ENCODE peak calls at places on chromosomes 2 and 18, in seven cellular contexts. One of them, this sample, is unnamed. For H3K4me1, the result is how much of the 10 kb centered on the place peaks cover.

GRCh38 chr18:63882333-63883141 is 5.0 kb upstream of the SERPINB2 start:
- DNase-seq in adrenal gland: no peak
- DNase-seq in naive thymus-derived CD4-positive, alpha-beta T cell: no peak
- DNase-seq in body of pancreas: peak
- DNase-seq in CD8-positive, alpha-beta memory T cell: no peak
- DNase-seq in effector memory CD4-positive, alpha-beta T cell: no peak
- DNase-seq in Peyer's patch: no peak
- DNase-seq in this sample: no peak

GRCh38 chr2:40256649-40257048 is 195.2 kb downstream of the SLC8A1 start:
- DNase-seq in body of pancreas: no peak
- DNase-seq in naive thymus-derived CD4-positive, alpha-beta T cell: no peak
- DNase-seq in adrenal gland: no peak
- DNase-seq in effector memory CD4-positive, alpha-beta T cell: no peak
- DNase-seq in Peyer's patch: no peak
- DNase-seq in CD8-positive, alpha-beta memory T cell: no peak
- DNase-seq in this sample: no peak

GRCh38 chr2:66305714-66306113 is 129.2 kb upstream of the MEIS1 start:
- DNase-seq in adrenal gland: peak
- DNase-seq in CD8-positive, alpha-beta memory T cell: no peak
- DNase-seq in naive thymus-derived CD4-positive, alpha-beta T cell: no peak
- DNase-seq in body of pancreas: peak
- DNase-seq in effector memory CD4-positive, alpha-beta T cell: no peak
- DNase-seq in Peyer's patch: no peak
- DNase-seq in this sample: no peak

GRCh38 chr18:596288-596881 is 403 bp upstream of the CLUL1 start:
- DNase-seq in CD8-positive, alpha-beta memory T cell: no peak
- DNase-seq in effector memory CD4-positive, alpha-beta T cell: no peak
- DNase-seq in Peyer's patch: peak
- DNase-seq in naive thymus-derived CD4-positive, alpha-beta T cell: no peak
- DNase-seq in adrenal gland: no peak
- DNase-seq in body of pancreas: peak
- DNase-seq in this sample: no peak

GRCh38 chr2:112182581-112183034 is 44.4 kb downstream of the FBLN7 start:
- DNase-seq in CD8-positive, alpha-beta memory T cell: no peak
- DNase-seq in naive thymus-derived CD4-positive, alpha-beta T cell: peak
- DNase-seq in adrenal gland: no peak
- DNase-seq in effector memory CD4-positive, alpha-beta T cell: no peak
- DNase-seq in body of pancreas: no peak
- DNase-seq in Peyer's patch: no peak
- DNase-seq in this sample: peak

GRCh38 chr2:36173760-36174362 is 181.7 kb upstream of the CRIM1 start:
- DNase-seq in adrenal gland: no peak
- DNase-seq in Peyer's patch: no peak
- DNase-seq in naive thymus-derived CD4-positive, alpha-beta T cell: no peak
- DNase-seq in CD8-positive, alpha-beta memory T cell: no peak
- DNase-seq in body of pancreas: no peak
- DNase-seq in effector memory CD4-positive, alpha-beta T cell: no peak
- DNase-seq in this sample: no peak

GRCh38 chr18:79429381-79429780 is 33.7 kb downstream of the NFATC1 start:
- DNase-seq in naive thymus-derived CD4-positive, alpha-beta T cell: no peak
- DNase-seq in CD8-positive, alpha-beta memory T cell: no peak
- DNase-seq in body of pancreas: no peak
- DNase-seq in Peyer's patch: no peak
- DNase-seq in effector memory CD4-positive, alpha-beta T cell: no peak
- DNase-seq in adrenal gland: no peak
- DNase-seq in this sample: no peak

GRCh38 chr2:109066917-109067828 is 61.8 kb upstream of the SH3RF3 start:
- DNase-seq in CD8-positive, alpha-beta memory T cell: no peak
- DNase-seq in naive thymus-derived CD4-positive, alpha-beta T cell: no peak
- DNase-seq in body of pancreas: no peak
- DNase-seq in adrenal gland: no peak
- DNase-seq in Peyer's patch: peak
- DNase-seq in effector memory CD4-positive, alpha-beta T cell: no peak
- DNase-seq in this sample: no peak

GRCh38 chr18:2687390-2688001 is 32.0 kb downstream of the SMCHD1 start:
- DNase-seq in body of pancreas: no peak
- DNase-seq in effector memory CD4-positive, alpha-beta T cell: no peak
- DNase-seq in CD8-positive, alpha-beta memory T cell: no peak
- DNase-seq in naive thymus-derived CD4-positive, alpha-beta T cell: no peak
- DNase-seq in Peyer's patch: no peak
- DNase-seq in adrenal gland: no peak
- DNase-seq in this sample: no peak

GRCh38 chr2:9769171-9770005 is 73.9 kb upstream of the TAF1B start:
- DNase-seq in body of pancreas: peak
- DNase-seq in naive thymus-derived CD4-positive, alpha-beta T cell: no peak
- DNase-seq in Peyer's patch: no peak
- DNase-seq in effector memory CD4-positive, alpha-beta T cell: no peak
- DNase-seq in CD8-positive, alpha-beta memory T cell: no peak
- DNase-seq in adrenal gland: peak
- DNase-seq in this sample: no peak

GRCh38 chr18:59646946-59647307 is 50.3 kb downstream of the CCBE1 start:
- DNase-seq in CD8-positive, alpha-beta memory T cell: no peak
- DNase-seq in Peyer's patch: no peak
- DNase-seq in body of pancreas: no peak
- DNase-seq in naive thymus-derived CD4-positive, alpha-beta T cell: no peak
- DNase-seq in adrenal gland: no peak
- DNase-seq in effector memory CD4-positive, alpha-beta T cell: no peak
- DNase-seq in this sample: no peak

GRCh38 chr2:108074945-108075344 is 88.6 kb downstream of the SLC5A7 start:
- DNase-seq in CD8-positive, alpha-beta memory T cell: no peak
- DNase-seq in adrenal gland: no peak
- DNase-seq in Peyer's patch: no peak
- DNase-seq in naive thymus-derived CD4-positive, alpha-beta T cell: no peak
- DNase-seq in effector memory CD4-positive, alpha-beta T cell: no peak
- DNase-seq in body of pancreas: no peak
- DNase-seq in this sample: no peak

GRCh38 chr2:28274911-28275685 is 117.6 kb upstream of the FOSL2 start:
- DNase-seq in CD8-positive, alpha-beta memory T cell: no peak
- DNase-seq in naive thymus-derived CD4-positive, alpha-beta T cell: no peak
- DNase-seq in effector memory CD4-positive, alpha-beta T cell: no peak
- DNase-seq in body of pancreas: peak
- DNase-seq in Peyer's patch: peak
- DNase-seq in adrenal gland: no peak
- DNase-seq in this sample: no peak

GRCh38 chr18:45874501-45875184 is 49.2 kb downstream of the SIGLEC15 start:
- DNase-seq in naive thymus-derived CD4-positive, alpha-beta T cell: no peak
- DNase-seq in Peyer's patch: no peak
- DNase-seq in CD8-positive, alpha-beta memory T cell: peak
- DNase-seq in adrenal gland: no peak
- DNase-seq in effector memory CD4-positive, alpha-beta T cell: peak
- DNase-seq in body of pancreas: no peak
- DNase-seq in this sample: peak

GRCh38 chr2:219912530-219912929 is 285.1 kb downstream of the SLC4A3 start:
- DNase-seq in Peyer's patch: no peak
- DNase-seq in adrenal gland: no peak
- DNase-seq in CD8-positive, alpha-beta memory T cell: no peak
- DNase-seq in effector memory CD4-positive, alpha-beta T cell: no peak
- DNase-seq in body of pancreas: no peak
- DNase-seq in naive thymus-derived CD4-positive, alpha-beta T cell: no peak
- DNase-seq in this sample: no peak

GRCh38 chr2:162710282-162710891 is 128.2 kb downstream of the KCNH7 start:
- DNase-seq in CD8-positive, alpha-beta memory T cell: no peak
- DNase-seq in body of pancreas: peak
- DNase-seq in Peyer's patch: no peak
- DNase-seq in naive thymus-derived CD4-positive, alpha-beta T cell: no peak
- DNase-seq in effector memory CD4-positive, alpha-beta T cell: no peak
- DNase-seq in adrenal gland: no peak
- DNase-seq in this sample: no peak

GRCh38 chr18:48915621-48916425 is 34.9 kb downstream of the SMAD7 start:
- DNase-seq in naive thymus-derived CD4-positive, alpha-beta T cell: no peak
- DNase-seq in adrenal gland: no peak
- DNase-seq in effector memory CD4-positive, alpha-beta T cell: no peak
- DNase-seq in Peyer's patch: no peak
- DNase-seq in CD8-positive, alpha-beta memory T cell: no peak
- DNase-seq in body of pancreas: no peak
- DNase-seq in this sample: no peak

GRCh38 chr2:19282305-19282704 is 76.1 kb downstream of the OSR1 start:
- DNase-seq in CD8-positive, alpha-beta memory T cell: no peak
- DNase-seq in adrenal gland: no peak
- DNase-seq in naive thymus-derived CD4-positive, alpha-beta T cell: no peak
- DNase-seq in body of pancreas: no peak
- DNase-seq in Peyer's patch: no peak
- DNase-seq in effector memory CD4-positive, alpha-beta T cell: no peak
- DNase-seq in this sample: no peak

GRCh38 chr18:34506198-34506597 is 203.9 kb upstream of the DTNA start:
- DNase-seq in adrenal gland: no peak
- DNase-seq in naive thymus-derived CD4-positive, alpha-beta T cell: no peak
- DNase-seq in effector memory CD4-positive, alpha-beta T cell: no peak
- DNase-seq in CD8-positive, alpha-beta memory T cell: no peak
- DNase-seq in Peyer's patch: no peak
- DNase-seq in body of pancreas: no peak
- DNase-seq in this sample: no peak

GRCh38 chr18:72674710-72675109 is 130.6 kb upstream of the CBLN2 start:
- DNase-seq in CD8-positive, alpha-beta memory T cell: no peak
- DNase-seq in Peyer's patch: no peak
- DNase-seq in effector memory CD4-positive, alpha-beta T cell: no peak
- DNase-seq in body of pancreas: no peak
- DNase-seq in naive thymus-derived CD4-positive, alpha-beta T cell: no peak
- DNase-seq in adrenal gland: no peak
- DNase-seq in this sample: no peak

GRCh38 chr2:20468549-20469500 is 22.0 kb downstream of the RHOB start:
- DNase-seq in effector memory CD4-positive, alpha-beta T cell: no peak
- DNase-seq in CD8-positive, alpha-beta memory T cell: no peak
- DNase-seq in adrenal gland: peak
- DNase-seq in Peyer's patch: no peak
- DNase-seq in body of pancreas: no peak
- DNase-seq in naive thymus-derived CD4-positive, alpha-beta T cell: no peak
- DNase-seq in this sample: no peak

GRCh38 chr2:29117636-29118303 is 2.6 kb downstream of the CLIP4 start:
- DNase-seq in CD8-positive, alpha-beta memory T cell: no peak
- DNase-seq in effector memory CD4-positive, alpha-beta T cell: no peak
- DNase-seq in Peyer's patch: no peak
- DNase-seq in naive thymus-derived CD4-positive, alpha-beta T cell: no peak
- DNase-seq in adrenal gland: no peak
- DNase-seq in body of pancreas: no peak
- DNase-seq in this sample: no peak

GRCh38 chr18:48948112-48949050 is 2.4 kb downstream of the SMAD7 start:
- DNase-seq in body of pancreas: peak
- DNase-seq in naive thymus-derived CD4-positive, alpha-beta T cell: no peak
- DNase-seq in adrenal gland: peak
- DNase-seq in Peyer's patch: peak
- DNase-seq in effector memory CD4-positive, alpha-beta T cell: peak
- DNase-seq in CD8-positive, alpha-beta memory T cell: no peak
- DNase-seq in this sample: peak

GRCh38 chr2:43134571-43134889 is 91.9 kb downstream of the ZFP36L2 start:
- DNase-seq in adrenal gland: no peak
- DNase-seq in naive thymus-derived CD4-positive, alpha-beta T cell: no peak
- DNase-seq in body of pancreas: no peak
- DNase-seq in CD8-positive, alpha-beta memory T cell: no peak
- DNase-seq in effector memory CD4-positive, alpha-beta T cell: no peak
- DNase-seq in Peyer's patch: no peak
- DNase-seq in this sample: no peak
- H3K4me1 ChIP-seq in adrenal gland: under half
- H3K4me1 ChIP-seq in naive thymus-derived CD4-positive, alpha-beta T cell: half or more
- H3K4me1 ChIP-seq in body of pancreas: under half
- H3K4me1 ChIP-seq in CD8-positive, alpha-beta memory T cell: half or more
- H3K4me1 ChIP-seq in effector memory CD4-positive, alpha-beta T cell: half or more
- H3K4me1 ChIP-seq in Peyer's patch: under half
- H3K4me1 ChIP-seq in this sample: half or more

GRCh38 chr2:117980783-117981676 is 32.8 kb downstream of the CCDC93 start:
- DNase-seq in naive thymus-derived CD4-positive, alpha-beta T cell: no peak
- DNase-seq in effector memory CD4-positive, alpha-beta T cell: no peak
- DNase-seq in Peyer's patch: no peak
- DNase-seq in adrenal gland: no peak
- DNase-seq in body of pancreas: no peak
- DNase-seq in CD8-positive, alpha-beta memory T cell: no peak
- DNase-seq in this sample: no peak

GRCh38 chr2:117982376-117983033 is 31.4 kb downstream of the CCDC93 start:
- DNase-seq in CD8-positive, alpha-beta memory T cell: no peak
- DNase-seq in effector memory CD4-positive, alpha-beta T cell: no peak
- DNase-seq in Peyer's patch: no peak
- DNase-seq in naive thymus-derived CD4-positive, alpha-beta T cell: no peak
- DNase-seq in adrenal gland: no peak
- DNase-seq in body of pancreas: no peak
- DNase-seq in this sample: no peak

GRCh38 chr2:117979911-117980341 is 33.9 kb downstream of the CCDC93 start:
- DNase-seq in adrenal gland: no peak
- DNase-seq in Peyer's patch: no peak
- DNase-seq in body of pancreas: peak
- DNase-seq in effector memory CD4-positive, alpha-beta T cell: no peak
- DNase-seq in CD8-positive, alpha-beta memory T cell: no peak
- DNase-seq in naive thymus-derived CD4-positive, alpha-beta T cell: no peak
- DNase-seq in this sample: no peak

GRCh38 chr2:117981810-117982209 is 32.1 kb downstream of the CCDC93 start:
- DNase-seq in body of pancreas: no peak
- DNase-seq in Peyer's patch: no peak
- DNase-seq in adrenal gland: no peak
- DNase-seq in naive thymus-derived CD4-positive, alpha-beta T cell: no peak
- DNase-seq in effector memory CD4-positive, alpha-beta T cell: no peak
- DNase-seq in CD8-positive, alpha-beta memory T cell: no peak
- DNase-seq in this sample: no peak

GRCh38 chr2:117980381-117980780 is 33.5 kb downstream of the CCDC93 start:
- DNase-seq in naive thymus-derived CD4-positive, alpha-beta T cell: no peak
- DNase-seq in body of pancreas: no peak
- DNase-seq in CD8-positive, alpha-beta memory T cell: no peak
- DNase-seq in Peyer's patch: no peak
- DNase-seq in effector memory CD4-positive, alpha-beta T cell: no peak
- DNase-seq in adrenal gland: no peak
- DNase-seq in this sample: no peak
- H3K4me3 ChIP-seq in naive thymus-derived CD4-positive, alpha-beta T cell: no peak
- H3K4me3 ChIP-seq in body of pancreas: no peak
- H3K4me3 ChIP-seq in CD8-positive, alpha-beta memory T cell: no peak
- H3K4me3 ChIP-seq in Peyer's patch: no peak
- H3K4me3 ChIP-seq in effector memory CD4-positive, alpha-beta T cell: no peak
- H3K4me3 ChIP-seq in adrenal gland: no peak
- H3K4me3 ChIP-seq in this sample: no peak

DNA sequence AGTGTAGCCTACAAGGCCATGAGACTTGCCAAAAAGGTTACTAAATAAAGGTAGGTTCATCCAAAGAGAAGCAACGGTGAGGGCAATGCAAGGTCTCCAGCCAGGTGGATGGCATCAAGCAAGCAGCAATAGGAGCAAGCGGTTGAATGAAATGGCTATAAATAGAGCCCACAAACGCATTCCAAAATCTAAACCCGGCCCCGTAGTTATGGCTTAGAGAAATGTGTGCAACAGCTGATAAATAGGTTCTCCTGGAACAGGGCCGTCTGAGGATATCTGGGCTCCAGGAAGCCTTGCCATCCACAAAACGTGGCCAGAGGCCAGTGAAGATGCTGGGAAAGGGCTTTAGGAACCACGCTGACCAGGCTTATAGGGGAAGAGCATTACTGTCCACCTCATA is 146.1 kb upstream of the PID1 start:
- DNase-seq in Peyer's patch: no peak
- DNase-seq in body of pancreas: no peak
- DNase-seq in CD8-positive, alpha-beta memory T cell: no peak
- DNase-seq in naive thymus-derived CD4-positive, alpha-beta T cell: no peak
- DNase-seq in adrenal gland: no peak
- DNase-seq in effector memory CD4-positive, alpha-beta T cell: no peak
- DNase-seq in this sample: no peak
- H3K27ac ChIP-seq in Peyer's patch: no peak
- H3K27ac ChIP-seq in body of pancreas: peak
- H3K27ac ChIP-seq in CD8-positive, alpha-beta memory T cell: no peak
- H3K27ac ChIP-seq in naive thymus-derived CD4-positive, alpha-beta T cell: no peak
- H3K27ac ChIP-seq in adrenal gland: no peak
- H3K27ac ChIP-seq in effector memory CD4-positive, alpha-beta T cell: no peak
- H3K27ac ChIP-seq in this sample: no peak

DNA sequence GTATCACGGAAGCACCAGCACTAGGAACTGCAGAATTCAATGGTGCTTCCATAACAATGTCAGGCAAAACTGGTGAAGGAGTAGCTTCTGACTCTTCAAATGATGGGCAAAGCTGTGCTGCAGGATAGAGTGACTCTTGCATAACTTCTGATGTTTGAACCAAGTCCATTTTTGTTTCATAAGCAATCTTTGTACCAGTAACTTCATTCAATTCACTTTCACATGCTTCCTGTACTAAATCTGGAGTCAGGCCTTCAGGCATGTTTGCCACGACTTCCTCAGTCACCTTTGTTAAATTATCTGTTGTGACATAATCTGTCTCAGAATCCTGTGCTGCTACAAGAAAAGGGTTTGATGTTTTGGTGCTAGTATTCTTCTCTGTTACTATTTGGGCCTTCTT is 24.0 kb downstream of the RTN4 start:
- DNase-seq in adrenal gland: no peak
- DNase-seq in naive thymus-derived CD4-positive, alpha-beta T cell: no peak
- DNase-seq in effector memory CD4-positive, alpha-beta T cell: no peak
- DNase-seq in CD8-positive, alpha-beta memory T cell: no peak
- DNase-seq in Peyer's patch: no peak
- DNase-seq in body of pancreas: no peak
- DNase-seq in this sample: no peak
- H3K4me1 ChIP-seq in adrenal gland: half or more
- H3K4me1 ChIP-seq in naive thymus-derived CD4-positive, alpha-beta T cell: under half
- H3K4me1 ChIP-seq in effector memory CD4-positive, alpha-beta T cell: under half
- H3K4me1 ChIP-seq in CD8-positive, alpha-beta memory T cell: half or more
- H3K4me1 ChIP-seq in Peyer's patch: under half
- H3K4me1 ChIP-seq in body of pancreas: under half
- H3K4me1 ChIP-seq in this sample: half or more

This sample was measured in CD4-positive, alpha-beta memory T cell.